ENCODE peak calls at places on chromosomes 4 and X, in five cellular contexts. One of them, this sample, is unnamed.
A peak's percentile ranks its signal among the peaks of the same experiment; 100 is the strongest.

GRCh38 chrX:93404121-93404520 is 269.3 kb downstream of the NAP1L3 start:
- DNase-seq in right atrium auricular region: no peak
- DNase-seq in tibial nerve: no peak
- DNase-seq in OCI-LY7: no peak
- DNase-seq in astrocyte of the spinal cord: no peak
- DNase-seq in this sample: no peak

GRCh38 chr4:3311489-3312171 is 18.8 kb downstream of the RGS12 start:
- DNase-seq in right atrium auricular region: peak; percentile 21
- DNase-seq in tibial nerve: no peak
- DNase-seq in OCI-LY7: no peak
- DNase-seq in astrocyte of the spinal cord: no peak
- DNase-seq in this sample: no peak

GRCh38 chr4:118823471-118823870 is 12.5 kb downstream of the SEC24D start:
- DNase-seq in right atrium auricular region: no peak
- DNase-seq in tibial nerve: no peak
- DNase-seq in OCI-LY7: no peak
- DNase-seq in astrocyte of the spinal cord: no peak
- DNase-seq in this sample: no peak

GRCh38 chr4:94678896-94679295 is 78.9 kb upstream of the BMPR1B start:
- DNase-seq in right atrium auricular region: no peak
- DNase-seq in tibial nerve: no peak
- DNase-seq in OCI-LY7: no peak
- DNase-seq in astrocyte of the spinal cord: no peak
- DNase-seq in this sample: peak; percentile 46

GRCh38 chr4:6019316-6020263 is 1.4 kb upstream of the C4orf50 start:
- DNase-seq in right atrium auricular region: peak; percentile 62
- DNase-seq in tibial nerve: no peak
- DNase-seq in OCI-LY7: peak; percentile 52
- DNase-seq in astrocyte of the spinal cord: peak; percentile 24
- DNase-seq in this sample: peak; percentile 5

GRCh38 chr4:98828801-98829200 is 100.1 kb downstream of the EIF4E start:
- DNase-seq in right atrium auricular region: no peak
- DNase-seq in tibial nerve: no peak
- DNase-seq in OCI-LY7: no peak
- DNase-seq in astrocyte of the spinal cord: peak; percentile 12
- DNase-seq in this sample: peak; percentile 18

GRCh38 chr4:127352220-127352619 is 280.5 kb upstream of the INTU start:
- DNase-seq in right atrium auricular region: no peak
- DNase-seq in tibial nerve: no peak
- DNase-seq in OCI-LY7: no peak
- DNase-seq in astrocyte of the spinal cord: no peak
- DNase-seq in this sample: no peak

GRCh38 chr4:64940698-64941097 is 531.4 kb upstream of the TECRL start:
- DNase-seq in right atrium auricular region: no peak
- DNase-seq in tibial nerve: no peak
- DNase-seq in OCI-LY7: no peak
- DNase-seq in astrocyte of the spinal cord: peak; percentile 84
- DNase-seq in this sample: no peak

GRCh38 chr4:152225680-152226079 is 310.2 kb downstream of the FBXW7 start:
- DNase-seq in right atrium auricular region: no peak
- DNase-seq in tibial nerve: no peak
- DNase-seq in OCI-LY7: no peak
- DNase-seq in astrocyte of the spinal cord: no peak
- DNase-seq in this sample: no peak

GRCh38 chr4:8915201-8916200 is 43.9 kb upstream of the HMX1 start:
- DNase-seq in right atrium auricular region: peak; percentile 44
- DNase-seq in tibial nerve: no peak
- DNase-seq in OCI-LY7: no peak
- DNase-seq in astrocyte of the spinal cord: no peak
- DNase-seq in this sample: no peak

GRCh38 chr4:139655116-139655515 is 10.5 kb upstream of the MGST2 start:
- DNase-seq in right atrium auricular region: no peak
- DNase-seq in tibial nerve: no peak
- DNase-seq in OCI-LY7: peak; percentile 49
- DNase-seq in astrocyte of the spinal cord: peak; percentile 40
- DNase-seq in this sample: peak; percentile 59

GRCh38 chr4:70197842-70198241 is 2.3 kb downstream of the ODAM start:
- DNase-seq in right atrium auricular region: no peak
- DNase-seq in tibial nerve: no peak
- DNase-seq in OCI-LY7: no peak
- DNase-seq in astrocyte of the spinal cord: no peak
- DNase-seq in this sample: no peak

GRCh38 chr4:153205028-153205648 is 895 bp downstream of the TRIM2 start:
- DNase-seq in right atrium auricular region: no peak
- DNase-seq in tibial nerve: no peak
- DNase-seq in OCI-LY7: no peak
- DNase-seq in astrocyte of the spinal cord: no peak
- DNase-seq in this sample: no peak

GRCh38 chr4:48904541-48905142 is 1.9 kb downstream of the OCIAD2 start:
- DNase-seq in right atrium auricular region: no peak
- DNase-seq in tibial nerve: no peak
- DNase-seq in OCI-LY7: no peak
- DNase-seq in astrocyte of the spinal cord: peak; percentile 52
- DNase-seq in this sample: no peak

GRCh38 chrX:21166302-21166982 is 207.8 kb upstream of the CNKSR2 start:
- DNase-seq in right atrium auricular region: no peak
- DNase-seq in tibial nerve: no peak
- DNase-seq in OCI-LY7: no peak
- DNase-seq in astrocyte of the spinal cord: peak; percentile 32
- DNase-seq in this sample: peak; percentile 0

GRCh38 chr4:65791111-65791806 is 121.0 kb upstream of the EPHA5 start:
- DNase-seq in right atrium auricular region: no peak
- DNase-seq in tibial nerve: no peak
- DNase-seq in OCI-LY7: no peak
- DNase-seq in astrocyte of the spinal cord: peak; percentile 9
- DNase-seq in this sample: no peak

GRCh38 chr4:76366737-76367136 is 54.2 kb downstream of the CCDC158 start:
- DNase-seq in right atrium auricular region: no peak
- DNase-seq in tibial nerve: no peak
- DNase-seq in OCI-LY7: no peak
- DNase-seq in astrocyte of the spinal cord: no peak
- DNase-seq in this sample: no peak

GRCh38 chr4:78568640-78569261 is 17.2 kb downstream of the ANXA3 start:
- DNase-seq in right atrium auricular region: no peak
- DNase-seq in tibial nerve: no peak
- DNase-seq in OCI-LY7: no peak
- DNase-seq in astrocyte of the spinal cord: peak; percentile 33
- DNase-seq in this sample: no peak

GRCh38 chr4:56762484-56763250 is 58.8 kb downstream of the SPINK2 start:
- DNase-seq in right atrium auricular region: no peak
- DNase-seq in tibial nerve: no peak
- DNase-seq in OCI-LY7: no peak
- DNase-seq in astrocyte of the spinal cord: no peak
- DNase-seq in this sample: no peak

GRCh38 chrX:132631579-132632232 is 142.9 kb upstream of the MBNL3 start:
- DNase-seq in right atrium auricular region: no peak
- DNase-seq in tibial nerve: no peak
- DNase-seq in OCI-LY7: peak; percentile 14
- DNase-seq in astrocyte of the spinal cord: peak; percentile 45
- DNase-seq in this sample: peak; percentile 43

GRCh38 chr4:107951551-107951950 is 20.2 kb downstream of the CYP2U1 start:
- DNase-seq in right atrium auricular region: no peak
- DNase-seq in tibial nerve: no peak
- DNase-seq in OCI-LY7: no peak
- DNase-seq in astrocyte of the spinal cord: peak; percentile 69
- DNase-seq in this sample: peak; percentile 84

GRCh38 chrX:44042124-44042523 is 68.9 kb upstream of the NDP start:
- DNase-seq in right atrium auricular region: no peak
- DNase-seq in tibial nerve: no peak
- DNase-seq in OCI-LY7: no peak
- DNase-seq in astrocyte of the spinal cord: peak; percentile 48
- DNase-seq in this sample: no peak

GRCh38 chr4:53563824-53564223 is 27.5 kb downstream of the LNX1 start:
- DNase-seq in right atrium auricular region: no peak
- DNase-seq in tibial nerve: no peak
- DNase-seq in OCI-LY7: no peak
- DNase-seq in astrocyte of the spinal cord: peak; percentile 88
- DNase-seq in this sample: peak; percentile 47

GRCh38 chr4:176242764-176243347 is 26.2 kb downstream of the ASB5 start:
- DNase-seq in right atrium auricular region: no peak
- DNase-seq in tibial nerve: no peak
- DNase-seq in OCI-LY7: no peak
- DNase-seq in astrocyte of the spinal cord: no peak
- DNase-seq in this sample: no peak

GRCh38 chr4:35124116-35124515 is 1120.2 kb downstream of the ARAP2 start:
- DNase-seq in right atrium auricular region: no peak
- DNase-seq in tibial nerve: no peak
- DNase-seq in OCI-LY7: no peak
- DNase-seq in astrocyte of the spinal cord: peak; percentile 50
- DNase-seq in this sample: peak; percentile 1

GRCh38 chr4:43369036-43369594 is 476.6 kb downstream of the GRXCR1 start:
- DNase-seq in right atrium auricular region: no peak
- DNase-seq in tibial nerve: no peak
- DNase-seq in OCI-LY7: no peak
- DNase-seq in astrocyte of the spinal cord: no peak
- DNase-seq in this sample: no peak

GRCh38 chrX:33908074-33908473 is 224.0 kb downstream of the FAM47A start:
- DNase-seq in right atrium auricular region: no peak
- DNase-seq in tibial nerve: no peak
- DNase-seq in OCI-LY7: no peak
- DNase-seq in astrocyte of the spinal cord: no peak
- DNase-seq in this sample: no peak

GRCh38 chrX:17876135-17876534 is 15.0 kb upstream of the RAI2 start:
- DNase-seq in right atrium auricular region: no peak
- DNase-seq in tibial nerve: no peak
- DNase-seq in OCI-LY7: no peak
- DNase-seq in astrocyte of the spinal cord: no peak
- DNase-seq in this sample: no peak

GRCh38 chrX:119401569-119401968 is 2.4 kb downstream of the SLC25A43 start:
- DNase-seq in right atrium auricular region: no peak
- DNase-seq in tibial nerve: no peak
- DNase-seq in OCI-LY7: no peak
- DNase-seq in astrocyte of the spinal cord: no peak
- DNase-seq in this sample: no peak
- H3K4me3 ChIP-seq in right atrium auricular region: no peak overlapping the region
- H3K4me3 ChIP-seq in tibial nerve: no peak overlapping the region
- H3K4me3 ChIP-seq in OCI-LY7: no peak overlapping the region
- H3K4me3 ChIP-seq in astrocyte of the spinal cord: no peak overlapping the region
- H3K4me3 ChIP-seq in this sample: no peak overlapping the region

DNA sequence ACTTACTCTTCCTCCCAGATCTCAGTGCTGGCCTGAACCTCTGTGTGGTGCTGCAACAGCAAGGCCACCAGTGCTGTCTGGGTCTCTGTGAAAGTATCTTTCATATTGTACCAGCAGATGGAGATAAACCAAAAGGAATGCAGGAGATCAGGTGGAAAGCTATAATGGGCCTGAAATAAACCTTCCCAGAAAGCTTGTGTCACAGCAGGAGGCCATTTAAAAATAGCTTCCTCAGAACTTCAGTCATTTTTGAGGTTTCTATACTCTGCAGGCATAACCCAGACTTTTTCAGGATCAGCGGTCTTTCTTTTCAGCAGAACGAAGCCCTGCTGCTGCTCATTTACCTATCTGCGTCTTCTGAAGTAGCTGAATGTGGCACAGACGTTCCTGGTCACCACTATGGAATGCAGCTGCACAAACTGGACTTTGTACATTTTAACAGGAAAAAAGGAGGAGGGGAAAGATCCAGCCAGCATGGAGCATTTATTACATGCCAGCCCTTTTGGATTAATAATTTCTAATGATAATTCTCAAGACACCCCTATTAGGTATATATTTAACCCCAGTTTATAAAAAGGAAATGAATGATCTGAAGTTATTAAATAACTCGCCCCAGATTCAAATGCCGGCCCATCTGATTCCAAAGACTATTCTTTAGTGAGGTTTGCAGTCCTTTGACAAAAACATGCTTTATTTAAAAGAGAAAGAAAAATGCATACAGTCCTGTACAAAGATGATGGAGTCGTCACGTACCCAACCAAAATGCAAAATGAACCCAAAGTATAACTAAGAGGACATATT is 119.7 kb downstream of the NFKB1 start:
- DNase-seq in right atrium auricular region: no peak
- DNase-seq in tibial nerve: no peak
- DNase-seq in OCI-LY7: peak; percentile 59
- DNase-seq in astrocyte of the spinal cord: peak; percentile 95
- DNase-seq in this sample: peak; percentile 71
- TF ChIP-seq CTCF in right atrium auricular region: peak; percentile 60
- TF ChIP-seq CTCF in tibial nerve: peak; percentile 22
- TF ChIP-seq CTCF in OCI-LY7: peak; percentile 77
- TF ChIP-seq CTCF in astrocyte of the spinal cord: peak; percentile 67
- TF ChIP-seq CTCF in this sample: peak; percentile 65

GRCh38 chrX:13488706-13489105 is 80.7 kb upstream of the EGFL6 start:
- DNase-seq in right atrium auricular region: no peak
- DNase-seq in tibial nerve: no peak
- DNase-seq in OCI-LY7: no peak
- DNase-seq in astrocyte of the spinal cord: peak; percentile 48
- DNase-seq in this sample: no peak

GRCh38 chrX:13491061-13491460 is 78.3 kb upstream of the EGFL6 start:
- DNase-seq in right atrium auricular region: no peak
- DNase-seq in tibial nerve: no peak
- DNase-seq in OCI-LY7: no peak
- DNase-seq in astrocyte of the spinal cord: no peak
- DNase-seq in this sample: no peak

GRCh38 chrX:13487731-13488505 is 81.5 kb upstream of the EGFL6 start:
- DNase-seq in right atrium auricular region: no peak
- DNase-seq in tibial nerve: no peak
- DNase-seq in OCI-LY7: peak; percentile 73
- DNase-seq in astrocyte of the spinal cord: peak; percentile 85
- DNase-seq in this sample: peak; percentile 85

GRCh38 chrX:13492286-13492685 is 77.1 kb upstream of the EGFL6 start:
- DNase-seq in right atrium auricular region: no peak
- DNase-seq in tibial nerve: no peak
- DNase-seq in OCI-LY7: no peak
- DNase-seq in astrocyte of the spinal cord: no peak
- DNase-seq in this sample: no peak

DNA sequence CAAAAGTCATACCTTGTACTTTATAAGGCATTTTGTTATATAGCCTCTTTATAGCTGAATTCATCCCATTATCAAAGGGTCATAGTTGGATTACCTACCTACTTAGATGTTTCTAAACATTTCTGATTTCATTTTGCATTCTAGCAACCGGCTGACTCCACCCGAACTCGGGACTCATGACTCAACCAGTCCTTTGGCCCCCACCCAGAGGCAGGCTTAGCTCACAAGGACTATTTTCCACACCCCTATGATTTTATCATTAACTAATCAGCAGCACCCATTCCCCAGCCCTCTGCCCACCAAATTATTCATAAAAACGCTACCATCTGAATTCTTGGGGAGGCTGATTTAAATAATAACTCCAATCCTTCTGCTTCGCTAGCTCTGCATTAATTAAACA is 80.0 kb upstream of the EGFL6 start:
- DNase-seq in right atrium auricular region: peak; percentile 81
- DNase-seq in tibial nerve: peak; percentile 47
- DNase-seq in OCI-LY7: no peak
- DNase-seq in astrocyte of the spinal cord: peak; percentile 63
- DNase-seq in this sample: peak; percentile 41
- H3K4me3 ChIP-seq in right atrium auricular region: no peak overlapping the region
- H3K4me3 ChIP-seq in tibial nerve: no peak overlapping the region
- H3K4me3 ChIP-seq in OCI-LY7: no peak overlapping the region
- H3K4me3 ChIP-seq in astrocyte of the spinal cord: no peak overlapping the region
- H3K4me3 ChIP-seq in this sample: no peak overlapping the region

DNA sequence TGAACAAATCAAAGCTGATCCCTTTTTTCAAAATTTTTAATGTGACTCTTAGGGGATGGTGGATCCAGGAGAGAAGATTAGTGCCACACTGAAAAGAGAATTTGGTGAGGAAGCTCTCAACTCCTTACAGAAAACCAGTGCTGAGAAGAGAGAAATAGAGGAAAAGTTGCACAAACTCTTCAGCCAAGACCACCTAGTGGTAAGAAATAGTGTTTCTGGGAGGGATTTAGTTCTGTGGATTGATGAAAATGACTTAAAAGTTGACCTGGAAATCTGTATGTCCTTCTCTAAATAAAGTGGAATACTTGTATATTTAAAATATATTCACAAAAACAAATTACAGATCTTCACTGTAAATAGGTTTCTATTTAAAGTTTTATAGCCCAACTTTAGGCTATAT is 29.2 kb downstream of the NUDT9 start:
- DNase-seq in right atrium auricular region: no peak
- DNase-seq in tibial nerve: no peak
- DNase-seq in OCI-LY7: no peak
- DNase-seq in astrocyte of the spinal cord: no peak
- DNase-seq in this sample: no peak
- TF ChIP-seq CTCF in right atrium auricular region: no peak
- TF ChIP-seq CTCF in tibial nerve: no peak
- TF ChIP-seq CTCF in OCI-LY7: peak; percentile 44
- TF ChIP-seq CTCF in astrocyte of the spinal cord: no peak
- TF ChIP-seq CTCF in this sample: no peak